ENCODE peak calls at places on chromosomes 12 and 14, in five cellular contexts. I is WTC11; C is amniotic epithelial cell; K is stimulated activated naive CD4-positive, alpha-beta T cell; Q is CD4-positive, alpha-beta T cell. W is an unnamed sample.

GRCh38 chr12:48442191-48442828 is 30.0 kb upstream of the ANP32D start:
- DNase-seq in I (peak), C (no peak), K (no peak), Q (no peak), W (no peak)

GRCh38 chr12:113727651-113728061 is 238.5 kb downstream of the RBM19 start:
- DNase-seq in I (no peak), C (no peak), K (no peak), Q (no peak), W (no peak)

GRCh38 chr12:57775563-57776246 is 3.3 kb downstream of the EEF1AKMT3 start:
- DNase-seq in I (no peak), C (no peak), K (no peak), Q (no peak), W (no peak)

GRCh38 chr14:72699852-72700257 is 194.0 kb downstream of the DPF3 start:
- DNase-seq in I (no peak), C (peak), K (no peak), Q (no peak), W (no peak)

GRCh38 chr14:55323910-55324309 is 52.7 kb downstream of the FBXO34 start:
- DNase-seq in I (no peak), C (no peak), K (no peak), Q (no peak), W (no peak)

GRCh38 chr12:26651566-26652188 is 181.3 kb downstream of the ITPR2 start:
- DNase-seq in I (peak), C (peak), K (no peak), Q (no peak), W (no peak)

GRCh38 chr14:101072945-101073597 is 169.5 kb upstream of the RTL1 start:
- DNase-seq in I (peak), C (peak), K (no peak), Q (no peak), W (no peak)

GRCh38 chr14:51410846-51411245 is 170.8 kb downstream of the TMX1 start:
- DNase-seq in I (no peak), C (no peak), K (no peak), Q (no peak), W (no peak)

GRCh38 chr12:127785535-127785934 is 481.4 kb upstream of the TMEM132C start:
- DNase-seq in I (no peak), C (no peak), K (no peak), Q (no peak), W (no peak)

GRCh38 chr12:49583361-49584094 is 15.6 kb upstream of the MCRS1 start:
- DNase-seq in I (no peak), C (peak), K (no peak), Q (no peak), W (no peak)

GRCh38 chr14:65373011-65373670 is 39.4 kb upstream of the FUT8 start:
- DNase-seq in I (peak), C (no peak), K (no peak), Q (no peak), W (no peak)

GRCh38 chr12:6960291-6961277 is 9.4 kb downstream of the PTPN6 start:
- DNase-seq in I (no peak), C (peak), K (no peak), Q (no peak), W (no peak)

GRCh38 chr14:106842687-106843086 is 1316.3 kb downstream of the TMEM121 start:
- DNase-seq in I (no peak), C (no peak), K (no peak), Q (no peak), W (no peak)

GRCh38 chr12:59452746-59453145 is 143.1 kb upstream of the SLC16A7 start:
- DNase-seq in I (no peak), C (peak), K (no peak), Q (no peak), W (no peak)

GRCh38 chr14:96808619-96809405 is 11.6 kb downstream of the VRK1 start:
- DNase-seq in I (no peak), C (no peak), K (no peak), Q (no peak), W (no peak)

GRCh38 chr14:76985540-76986260 is 42.8 kb downstream of the IRF2BPL start:
- DNase-seq in I (no peak), C (peak), K (no peak), Q (no peak), W (no peak)

GRCh38 chr14:103871596-103872480 is 24.5 kb upstream of the PPP1R13B start:
- DNase-seq in I (peak), C (no peak), K (peak), Q (peak), W (peak)

GRCh38 chr12:21828779-21829178 is 54.3 kb upstream of the KCNJ8 start:
- DNase-seq in I (no peak), C (no peak), K (no peak), Q (no peak), W (no peak)

GRCh38 chr12:128337456-128338160 is 70.6 kb downstream of the TMEM132C start:
- DNase-seq in I (no peak), C (no peak), K (no peak), Q (no peak), W (no peak)

GRCh38 chr14:53441789-53442188 is 288.7 kb upstream of the DDHD1 start:
- DNase-seq in I (no peak), C (no peak), K (no peak), Q (no peak), W (no peak)

GRCh38 chr12:126537961-126538530 is 1472.8 kb downstream of the AACS start:
- DNase-seq in I (no peak), C (no peak), K (no peak), Q (no peak), W (no peak)

GRCh38 chr12:67818379-67819001 is 169.9 kb downstream of the DYRK2 start:
- DNase-seq in I (no peak), C (peak), K (no peak), Q (no peak), W (no peak)

GRCh38 chr12:49507139-49507538 is 31.7 kb upstream of the KCNH3 start:
- DNase-seq in I (no peak), C (peak), K (no peak), Q (no peak), W (no peak)

GRCh38 chr14:69261761-69262331 is 1.9 kb downstream of the GALNT16 start:
- DNase-seq in I (no peak), C (no peak), K (no peak), Q (no peak), W (no peak)

GRCh38 chr14:24404814-24405213 is 6.0 kb downstream of the NYNRIN start:
- DNase-seq in I (no peak), C (no peak), K (no peak), Q (no peak), W (no peak)

GRCh38 chr12:2169964-2170363 is 117.2 kb downstream of the CACNA1C start:
- DNase-seq in I (no peak), C (no peak), K (no peak), Q (no peak), W (no peak)

GRCh38 chr14:41051801-41052200 is 554.9 kb upstream of the LRFN5 start:
- DNase-seq in I (peak), C (no peak), K (no peak), Q (no peak), W (no peak)

GRCh38 chr14:76306131-76306530 is 69.8 kb upstream of the ESRRB start:
- DNase-seq in I (no peak), C (no peak), K (no peak), Q (no peak), W (no peak)